ENCODE peak calls at places on chromosomes 12 and 14, in seven cellular contexts. J is neural progenitor cell; N is fibroblast of lung; D is tibial nerve; H is naive thymus-derived CD4-positive, alpha-beta T cell; V is adrenal gland; I is HepG2. F is an unnamed sample. For H3K27me3, the result is how much of the 10 kb centered on the place peaks cover.

GRCh38 chr12:129202109-129202814 is 349.0 kb downstream of the GLT1D1 start:
- DNase-seq in J (no peak), N (peak), D (no peak), H (no peak), V (no peak), I (no peak), F (no peak)

GRCh38 chr14:24774167-24774915 is 140.4 kb upstream of the GZMB start:
- DNase-seq in J (no peak), N (no peak), D (no peak), H (no peak), V (no peak), I (no peak), F (no peak)

GRCh38 chr12:14390885-14391530 is 25.5 kb downstream of the ATF7IP start:
- DNase-seq in J (no peak), N (no peak), D (no peak), H (no peak), V (no peak), I (no peak), F (no peak)

GRCh38 chr12:117820216-117820907 is 148.4 kb downstream of the KSR2 start:
- DNase-seq in J (peak), N (no peak), D (no peak), H (no peak), V (no peak), I (no peak), F (no peak)

GRCh38 chr14:35425850-35426249 is 21.3 kb upstream of the NFKBIA start:
- DNase-seq in J (no peak), N (no peak), D (no peak), H (no peak), V (no peak), I (no peak), F (no peak)

GRCh38 chr12:129871991-129872969 is 31.5 kb downstream of the TMEM132D start:
- DNase-seq in J (peak), N (no peak), D (no peak), H (no peak), V (no peak), I (no peak), F (no peak)

GRCh38 chr14:56471056-56471455 is 108.5 kb upstream of the TMEM260 start:
- DNase-seq in J (no peak), N (no peak), D (no peak), H (no peak), V (no peak), I (no peak), F (no peak)

GRCh38 chr12:31970199-31970598 is 11.0 kb downstream of the RESF1 start:
- DNase-seq in J (no peak), N (no peak), D (no peak), H (no peak), V (no peak), I (peak), F (no peak)

DNA sequence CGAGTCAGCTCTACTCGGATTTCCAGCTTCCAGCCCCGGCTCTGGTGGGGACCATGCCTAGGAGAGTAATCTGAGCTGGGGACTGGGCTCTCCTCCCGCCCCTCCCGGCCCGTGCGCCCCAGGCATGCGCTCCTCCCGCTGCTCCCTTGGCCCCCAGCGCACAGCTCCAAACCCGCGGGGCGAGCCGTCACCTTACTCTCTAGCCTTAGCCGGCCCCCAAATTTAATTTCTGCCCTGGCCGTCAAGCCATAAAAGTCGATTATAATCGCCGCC is 41.7 kb upstream of the CAPRIN2 start:
- DNase-seq in J (peak), N (peak), D (no peak), H (no peak), V (peak), I (no peak), F (no peak)
- H3K4me3 ChIP-seq in J (peak), N (peak), D (peak), H (peak), V (peak), I (peak), F (peak)

GRCh38 chr14:54564071-54564798 is 2.7 kb upstream of the SAMD4A start:
- DNase-seq in J (peak), N (peak), D (no peak), H (no peak), V (no peak), I (peak), F (no peak)
- H3K27me3 ChIP-seq in J (half or more), N (under half), D (under half), H (under half), V (under half), I (under half), F (under half)

GRCh38 chr12:119145367-119145766 is 33.4 kb upstream of the HSPB8 start:
- DNase-seq in J (no peak), N (no peak), D (no peak), H (no peak), V (no peak), I (no peak), F (no peak)

GRCh38 chr12:119153477-119154434 is 25.0 kb upstream of the HSPB8 start:
- DNase-seq in J (peak), N (peak), D (no peak), H (no peak), V (peak), I (no peak), F (peak)

GRCh38 chr12:119151445-119151844 is 27.3 kb upstream of the HSPB8 start:
- DNase-seq in J (no peak), N (no peak), D (no peak), H (no peak), V (no peak), I (no peak), F (no peak)

GRCh38 chr12:119148049-119148448 is 30.7 kb upstream of the HSPB8 start:
- DNase-seq in J (no peak), N (no peak), D (no peak), H (no peak), V (no peak), I (no peak), F (no peak)

DNA sequence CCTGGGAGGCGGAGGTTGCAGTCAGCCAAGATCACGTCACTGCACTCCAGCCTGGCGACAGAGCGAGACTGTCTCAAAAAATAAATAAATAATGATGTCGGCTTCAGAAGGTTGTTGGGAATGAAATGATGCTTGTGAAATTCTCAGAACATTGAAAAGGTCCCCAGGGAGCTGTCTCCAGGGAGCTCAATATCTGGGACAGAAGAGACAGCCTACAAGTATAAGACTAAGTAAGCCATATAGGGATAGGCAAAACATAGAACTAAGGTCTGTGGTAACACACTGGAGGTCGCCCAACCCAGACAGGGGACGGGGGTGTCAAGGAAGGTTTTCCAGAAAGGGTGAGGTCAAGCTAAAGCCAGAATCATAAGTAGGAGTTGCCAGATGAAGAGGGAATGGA is 29.5 kb upstream of the HSPB8 start:
- DNase-seq in J (no peak), N (no peak), D (no peak), H (no peak), V (no peak), I (no peak), F (no peak)
- H3K27ac ChIP-seq in J (no peak), N (no peak), D (no peak), H (no peak), V (no peak), I (no peak), F (no peak)

DNA sequence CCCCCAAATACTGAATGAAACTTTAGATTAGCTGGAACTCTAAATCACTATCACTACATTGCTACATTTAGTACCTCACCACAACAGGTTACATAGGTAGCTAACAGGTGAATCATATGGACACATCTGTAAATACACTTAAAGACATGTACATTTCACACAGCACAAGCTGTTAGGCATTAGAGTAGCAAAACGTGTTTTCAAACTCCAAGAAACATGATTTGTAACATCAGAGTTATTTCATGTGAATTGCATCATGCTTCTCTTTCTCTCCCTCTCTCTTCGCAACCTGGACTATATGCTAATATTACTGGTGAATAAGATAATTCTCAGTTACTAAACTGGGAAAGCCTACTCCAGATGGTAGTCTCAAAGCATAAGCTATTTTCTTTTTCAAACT is 4.3 kb downstream of the SEL1L start:
- DNase-seq in J (no peak), N (no peak), D (no peak), H (no peak), V (no peak), I (no peak), F (no peak)
- H3K4me3 ChIP-seq in J (no peak), N (peak), D (no peak), H (no peak), V (no peak), I (no peak), F (no peak)

GRCh38 chr14:65225299-65226159 is 123.2 kb upstream of the MAX start:
- DNase-seq in J (no peak), N (no peak), D (no peak), H (no peak), V (no peak), I (no peak), F (no peak)
- H3K27me3 ChIP-seq in J (under half), N (under half), D (under half), H (under half), V (under half), I (under half), F (under half)

GRCh38 chr14:93993382-93993781 is 3.7 kb upstream of the CCDC197 start:
- DNase-seq in J (no peak), N (no peak), D (no peak), H (no peak), V (no peak), I (no peak), F (no peak)
- H3K27ac ChIP-seq in J (no peak), N (no peak), D (no peak), H (no peak), V (no peak), I (no peak), F (peak)

F was measured in uterus.